ENCODE peak calls at places on chromosome 14, in eight cellular contexts. S, N, R, Q, B, J, F and E are unnamed samples.

GRCh38 chr14:99077076-99077843 is 194.7 kb downstream of the BCL11B start:
- DNase-seq in N (no peak), R (no peak), S (no peak), Q (peak; percentile 16), F (no peak), B (no peak), J (peak; percentile 33), E (peak; percentile 40)

GRCh38 chr14:54642950-54643695 is 76.2 kb downstream of the SAMD4A start:
- DNase-seq in R (peak; percentile 27), S (no peak), J (peak; percentile 85), B (no peak), Q (peak; percentile 80), F (peak; percentile 41), N (peak; percentile 39), E (no peak)

GRCh38 chr14:36229262-36229661 is 52.7 kb upstream of the PTCSC3 start:
- DNase-seq in R (no peak), N (no peak), B (no peak), J (no peak), S (no peak), Q (no peak), F (no peak), E (no peak)

GRCh38 chr14:51776102-51776894 is 84.1 kb upstream of the GNG2 start:
- DNase-seq in R (peak; percentile 36), S (peak; percentile 44), Q (peak; percentile 62), N (peak; percentile 80), F (peak; percentile 79), J (peak; percentile 74), B (peak; percentile 73), E (peak; percentile 55)

GRCh38 chr14:60189923-60190840 is 25.0 kb upstream of the DHRS7 start:
- DNase-seq in Q (no peak), N (peak; percentile 30), S (no peak), B (no peak), R (no peak), J (no peak), F (no peak), E (no peak)

GRCh38 chr14:31269599-31270195 is 62.1 kb upstream of the HECTD1 start:
- DNase-seq in J (no peak), R (no peak), B (no peak), F (no peak), Q (peak; percentile 23), N (peak; percentile 14), S (no peak), E (no peak)

GRCh38 chr14:95039993-95040348 is 117.4 kb downstream of the DICER1 start:
- DNase-seq in S (no peak), N (no peak), F (no peak), R (no peak), J (no peak), B (no peak), Q (no peak), E (no peak)

GRCh38 chr14:43204816-43205215 is 1302.3 kb downstream of the FSCB start:
- DNase-seq in J (no peak), F (no peak), R (no peak), Q (no peak), B (no peak), S (no peak), N (no peak), E (no peak)

GRCh38 chr14:39946796-39947195 is 514.6 kb upstream of the FBXO33 start:
- DNase-seq in F (no peak), S (no peak), B (peak; percentile 13), Q (peak; percentile 25), R (no peak), J (peak; percentile 48), N (no peak), E (no peak)

GRCh38 chr14:32329146-32329545 is at the start of gene AKAP6:
- DNase-seq in S (no peak), J (no peak), B (no peak), R (no peak), N (peak; percentile 25), Q (no peak), F (no peak), E (no peak)

GRCh38 chr14:96100171-96101064 is 61.3 kb downstream of the C14orf132 start:
- DNase-seq in N (peak; percentile 86), J (peak; percentile 60), S (peak; percentile 73), F (peak; percentile 77), Q (peak; percentile 43), R (peak; percentile 75), B (peak; percentile 89), E (peak; percentile 57)

GRCh38 chr14:68506645-68507405 is 286.0 kb downstream of the ZFP36L1 start:
- DNase-seq in S (no peak), F (no peak), B (no peak), R (no peak), N (no peak), J (no peak), Q (no peak), E (peak; percentile 46)

GRCh38 chr14:68590233-68590535 is 202.7 kb downstream of the ZFP36L1 start:
- DNase-seq in J (no peak), S (no peak), N (no peak), B (no peak), F (no peak), Q (no peak), R (no peak), E (no peak)

GRCh38 chr14:95442633-95443021 is 73.8 kb downstream of the SYNE3 start:
- DNase-seq in J (peak; percentile 62), F (peak; percentile 82), S (peak; percentile 49), R (peak; percentile 75), Q (peak; percentile 44), N (peak; percentile 83), B (peak; percentile 92), E (peak; percentile 56)

GRCh38 chr14:95182379-95182778 is 25.1 kb upstream of the DICER1 start:
- DNase-seq in B (no peak), Q (no peak), S (no peak), N (no peak), J (no peak), R (no peak), F (no peak), E (no peak)

GRCh38 chr14:39342768-39343167 is 89.5 kb downstream of the FBXO33 start:
- DNase-seq in J (no peak), R (no peak), B (no peak), N (no peak), S (no peak), F (no peak), Q (no peak), E (peak; percentile 4)

GRCh38 chr14:100904307-100905019 is 941 bp upstream of the RTL1 start:
- DNase-seq in S (no peak), R (peak; percentile 16), N (peak; percentile 13), F (peak; percentile 48), B (peak; percentile 72), Q (no peak), J (peak; percentile 27), E (no peak)
- TF ChIP-seq EZH2 in S (no peak), R (no peak), N (no peak), F (no peak), B (no peak), Q (peak; percentile 53), J (no peak), E (no peak)

GRCh38 chr14:89206426-89206825 is 210.6 kb downstream of the FOXN3 start:
- DNase-seq in F (no peak), R (no peak), B (no peak), S (no peak), Q (no peak), N (peak; percentile 74), J (no peak), E (no peak)
- H3K4me1 ChIP-seq in F (no peaks in the 10 kb centered on the region), R (no peaks in the 10 kb centered on the region), B (no peaks in the 10 kb centered on the region), S (no peaks in the 10 kb centered on the region), Q (no peaks in the 10 kb centered on the region), N (peaks cover 8% of the 10 kb centered on the region), J (no peaks in the 10 kb centered on the region), E (no peaks in the 10 kb centered on the region)

GRCh38 chr14:37493606-37494005 is 101.4 kb downstream of the FOXA1 start:
- DNase-seq in R (no peak), J (no peak), F (no peak), N (peak; percentile 1), B (no peak), S (no peak), Q (no peak), E (no peak)
- TF ChIP-seq EZH2 in R (no peak), J (no peak), F (no peak), N (no peak), B (no peak), S (no peak), Q (no peak), E (no peak)

GRCh38 chr14:70995671-70996070 is 88.4 kb downstream of the PCNX1 start:
- DNase-seq in J (no peak), B (peak; percentile 32), N (peak; percentile 11), R (peak; percentile 64), F (no peak), S (no peak), Q (no peak), E (no peak)
- H3K4me1 ChIP-seq in J (no peaks in the 10 kb centered on the region), B (no peaks in the 10 kb centered on the region), N (no peaks in the 10 kb centered on the region), R (peaks cover 6% of the 10 kb centered on the region), F (no peaks in the 10 kb centered on the region), S (no peaks in the 10 kb centered on the region), Q (no peaks in the 10 kb centered on the region), E (no peaks in the 10 kb centered on the region)

DNA sequence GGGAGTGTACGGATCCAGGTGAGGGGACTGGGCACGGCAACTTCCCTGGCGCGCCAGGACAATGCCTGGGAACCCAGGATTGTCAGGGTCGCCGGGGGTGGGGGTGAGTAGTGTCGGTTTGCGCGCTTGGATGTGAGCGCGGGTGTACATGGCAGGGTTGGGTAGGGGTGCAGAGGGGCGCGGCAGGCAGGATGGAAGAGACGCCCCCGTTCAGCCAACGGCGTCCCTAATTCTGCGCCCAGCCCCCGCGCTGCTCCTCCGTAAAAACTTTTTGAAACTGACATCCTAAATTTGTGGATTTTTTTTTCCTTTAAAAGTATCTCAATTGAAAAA is 3.1 kb downstream of the DIO3 start:
- DNase-seq in S (no peak), B (no peak), Q (no peak), J (no peak), F (no peak), N (no peak), R (no peak), E (no peak)
- TF ChIP-seq EZH2 in S (no peak), B (no peak), Q (peak; percentile 16), J (no peak), F (no peak), N (no peak), R (no peak), E (no peak)

DNA sequence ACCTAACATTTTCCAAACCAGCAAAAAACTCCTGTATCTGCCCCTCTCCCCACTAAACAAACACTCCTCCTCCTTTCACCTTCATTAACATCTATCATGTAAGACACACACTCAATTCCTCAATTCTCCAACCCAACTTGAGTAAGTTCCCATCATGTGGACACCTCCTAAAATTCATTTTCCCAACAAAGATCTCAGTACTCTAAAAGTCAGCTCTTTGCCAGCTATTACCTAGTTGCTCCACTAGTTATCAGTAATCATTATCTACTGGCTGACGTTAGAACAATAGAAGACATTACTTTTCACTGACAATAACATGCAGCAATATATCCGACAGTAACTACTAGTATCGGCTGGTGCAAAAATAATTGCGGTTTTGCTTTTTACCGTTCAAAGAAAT is 42.1 kb downstream of the HNRNPC start:
- DNase-seq in S (no peak), F (no peak), Q (no peak), J (no peak), B (no peak), N (no peak), R (no peak), E (no peak)
- H3K4me1 ChIP-seq in S (no peaks in the 10 kb centered on the region), F (peaks cover 25% of the 10 kb centered on the region), Q (no peaks in the 10 kb centered on the region), J (no peaks in the 10 kb centered on the region), B (no peaks in the 10 kb centered on the region), N (no peaks in the 10 kb centered on the region), R (no peaks in the 10 kb centered on the region), E (no peaks in the 10 kb centered on the region)

GRCh38 chr14:105411017-105411941 is 8.3 kb upstream of the MTA1 start:
- DNase-seq in F (peak; percentile 62), J (peak; percentile 44), R (peak; percentile 54), N (peak; percentile 79), B (peak; percentile 77), Q (peak; percentile 12), S (no peak), E (peak; percentile 42)
- TF ChIP-seq EZH2 in F (no peak), J (peak; percentile 31), R (no peak), N (no peak), B (peak; percentile 44), Q (no peak), S (no peak), E (no peak)